ENCODE peak calls at places on chromosomes 11 and 22, in four cellular contexts. One of them, this sample, is unnamed.
A peak's percentile ranks its signal among the peaks of the same experiment; 100 is the strongest.

GRCh38 chr11:116822575-116822974 is 529 bp downstream of the APOA4 start:
- DNase-seq in K562: no peak
- DNase-seq in GM12878: no peak
- DNase-seq in HepG2: no peak
- DNase-seq in this sample: no peak

GRCh38 chr22:29394931-29395581 is 6.7 kb upstream of the AP1B1 start:
- DNase-seq in K562: peak; percentile 69
- DNase-seq in GM12878: no peak
- DNase-seq in HepG2: peak; percentile 70
- DNase-seq in this sample: peak; percentile 93

GRCh38 chr11:125496465-125496817 is 376 bp upstream of the FEZ1 start:
- DNase-seq in K562: no peak
- DNase-seq in GM12878: no peak
- DNase-seq in HepG2: no peak
- DNase-seq in this sample: peak; percentile 44

GRCh38 chr11:115999437-115999836 is 495.2 kb upstream of the CADM1 start:
- DNase-seq in K562: no peak
- DNase-seq in GM12878: no peak
- DNase-seq in HepG2: no peak
- DNase-seq in this sample: no peak

GRCh38 chr11:96390403-96390830 is 604 bp downstream of the JRKL start:
- DNase-seq in K562: no peak
- DNase-seq in GM12878: no peak
- DNase-seq in HepG2: no peak
- DNase-seq in this sample: no peak

GRCh38 chr11:104781719-104782376 is 116.4 kb downstream of the CASP12 start:
- DNase-seq in K562: no peak
- DNase-seq in GM12878: no peak
- DNase-seq in HepG2: no peak
- DNase-seq in this sample: peak; percentile 46

GRCh38 chr22:44381761-44382454 is 69.2 kb upstream of the SHISAL1 start:
- DNase-seq in K562: no peak
- DNase-seq in GM12878: no peak
- DNase-seq in HepG2: no peak
- DNase-seq in this sample: no peak

GRCh38 chr11:126140932-126141291 is 70.5 kb downstream of the RPUSD4 start:
- DNase-seq in K562: no peak
- DNase-seq in GM12878: no peak
- DNase-seq in HepG2: no peak
- DNase-seq in this sample: no peak

GRCh38 chr11:111733655-111734088 is 32.5 kb downstream of the PPP2R1B start:
- DNase-seq in K562: no peak
- DNase-seq in GM12878: no peak
- DNase-seq in HepG2: no peak
- DNase-seq in this sample: no peak
- H3K4me1 ChIP-seq in K562: peaks cover 7% of the 10 kb centered on the region
- H3K4me1 ChIP-seq in GM12878: no peaks in the 10 kb centered on the region
- H3K4me1 ChIP-seq in HepG2: peaks cover 15% of the 10 kb centered on the region
- H3K4me1 ChIP-seq in this sample: no peaks in the 10 kb centered on the region

GRCh38 chr11:130070109-130070828 is 575 bp downstream of the APLP2 start:
- DNase-seq in K562: peak; percentile 50
- DNase-seq in GM12878: no peak
- DNase-seq in HepG2: no peak
- DNase-seq in this sample: peak; percentile 56

GRCh38 chr11:130071211-130071712 is 1.6 kb downstream of the APLP2 start:
- DNase-seq in K562: peak; percentile 38
- DNase-seq in GM12878: no peak
- DNase-seq in HepG2: peak; percentile 13
- DNase-seq in this sample: no peak

GRCh38 chr11:130069684-130070108 is at the start of gene APLP2:
- DNase-seq in K562: peak; percentile 97
- DNase-seq in GM12878: peak; percentile 75
- DNase-seq in HepG2: peak; percentile 97
- DNase-seq in this sample: peak; percentile 100

GRCh38 chr11:130068986-130069683 is 559 bp upstream of the APLP2 start:
- DNase-seq in K562: no peak
- DNase-seq in GM12878: no peak
- DNase-seq in HepG2: no peak
- DNase-seq in this sample: peak; percentile 67

GRCh38 chr11:130070829-130071205 is 1.1 kb downstream of the APLP2 start:
- DNase-seq in K562: no peak
- DNase-seq in GM12878: no peak
- DNase-seq in HepG2: no peak
- DNase-seq in this sample: peak; percentile 68
- TF ChIP-seq CREB1 in K562: no peak
- TF ChIP-seq CREB1 in GM12878: no peak
- TF ChIP-seq CREB1 in HepG2: no peak
- TF ChIP-seq CREB1 in this sample: no peak

GRCh38 chr11:10807629-10808552 is 835 bp downstream of the EIF4G2 start:
- DNase-seq in K562: peak; percentile 49
- DNase-seq in GM12878: no peak
- DNase-seq in HepG2: peak; percentile 32
- DNase-seq in this sample: peak; percentile 49
- TF ChIP-seq REST in K562: no peak
- TF ChIP-seq REST in GM12878: no peak
- TF ChIP-seq REST in HepG2: no peak
- TF ChIP-seq REST in this sample: no peak

GRCh38 chr22:31631381-31631780 is 30.6 kb downstream of the PISD start:
- DNase-seq in K562: no peak
- DNase-seq in GM12878: no peak
- DNase-seq in HepG2: no peak
- DNase-seq in this sample: no peak
- H3K4me1 ChIP-seq in K562: peaks cover 34% of the 10 kb centered on the region
- H3K4me1 ChIP-seq in GM12878: peaks cover 43% of the 10 kb centered on the region
- H3K4me1 ChIP-seq in HepG2: peaks cover 67% of the 10 kb centered on the region
- H3K4me1 ChIP-seq in this sample: peaks cover 6% of the 10 kb centered on the region

This sample was measured in GM23338.